ENCODE peak calls at places on chromosomes 2 and 18, in five cellular contexts. M is choroid plexus epithelial cell, E is stromal cell of bone marrow, Y is C1 segment of cervical spinal cord, F is right atrium auricular region. W is an unnamed sample.

GRCh38 chr2:136118819-136119716 is 1.1 kb upstream of the CXCR4 start:
- DNase-seq in M (no peak), E (no peak), Y (no peak), F (no peak), W (no peak)

GRCh38 chr2:10366601-10367270 is 64.0 kb downstream of the HPCAL1 start:
- DNase-seq in M (no peak), E (no peak), Y (no peak), F (no peak), W (no peak)

GRCh38 chr18:35110554-35111058 is 69.4 kb downstream of the MAPRE2 start:
- DNase-seq in M (peak; percentile 70), E (no peak), Y (no peak), F (no peak), W (peak; percentile 1)

GRCh38 chr2:70357076-70358071 is 55.5 kb upstream of the FAM136A start:
- DNase-seq in M (no peak), E (no peak), Y (no peak), F (no peak), W (no peak)

GRCh38 chr18:58955738-58956137 is 91.1 kb downstream of the ZNF532 start:
- DNase-seq in M (no peak), E (peak; percentile 40), Y (peak; percentile 33), F (no peak), W (no peak)

GRCh38 chr18:76835380-76835779 is 13.0 kb downstream of the ZNF236 start:
- DNase-seq in M (no peak), E (no peak), Y (no peak), F (no peak), W (no peak)

GRCh38 chr2:70258532-70258875 is 567 bp downstream of the PCYOX1 start:
- DNase-seq in M (peak; percentile 85), E (no peak), Y (peak; percentile 39), F (peak; percentile 71), W (no peak)

GRCh38 chr2:44964704-44965343 is 23.3 kb downstream of the SIX3 start:
- DNase-seq in M (no peak), E (no peak), Y (no peak), F (no peak), W (no peak)

GRCh38 chr18:10560457-10561045 is 34.7 kb downstream of the NAPG start:
- DNase-seq in M (peak; percentile 88), E (peak; percentile 60), Y (peak; percentile 30), F (peak; percentile 88), W (no peak)

GRCh38 chr2:150997066-150997465 is 264.6 kb downstream of the RBM43 start:
- DNase-seq in M (no peak), E (no peak), Y (no peak), F (no peak), W (no peak)

GRCh38 chr18:76451475-76452331 is 43.3 kb downstream of the ZNF516 start:
- DNase-seq in M (no peak), E (no peak), Y (no peak), F (peak; percentile 58), W (no peak)